ENCODE peak calls at places on chromosomes 5 and 9, in eight cellular contexts. One of them, this sample, is unnamed.

GRCh38 chr9:111807197-111807596 is 12.5 kb upstream of the SHOC1 start:
- ATAC-seq in T-helper 17 cell: no peak
- ATAC-seq in gastrocnemius medialis: no peak
- ATAC-seq in activated naive CD8-positive, alpha-beta T cell treated with anti-CD3 and anti-CD28 coated beads, Interleukin-2, amount 10 ng/mL, durations not matched to agents 7 days and 5 days: no peak
- ATAC-seq in left lung: no peak
- ATAC-seq in stimulated activated effector memory CD8-positive, alpha-beta T cell treated with anti-CD3 and anti-CD28 coated beads, Interleukin-12 subunit alpha, Interleukin-12 subunit beta, amount 100 ng/mL, for 72 hours: peak; percentile 42
- ATAC-seq in heart left ventricle: no peak
- ATAC-seq in Right ventricle myocardium inferior: no peak
- ATAC-seq in this sample: no peak

GRCh38 chr9:126834672-126835071 is 25.8 kb upstream of the ZBTB34 start:
- ATAC-seq in Right ventricle myocardium inferior: no peak
- ATAC-seq in activated naive CD8-positive, alpha-beta T cell treated with anti-CD3 and anti-CD28 coated beads, Interleukin-2, amount 10 ng/mL, durations not matched to agents 7 days and 5 days: peak; percentile 47
- ATAC-seq in gastrocnemius medialis: no peak
- ATAC-seq in stimulated activated effector memory CD8-positive, alpha-beta T cell treated with anti-CD3 and anti-CD28 coated beads, Interleukin-12 subunit alpha, Interleukin-12 subunit beta, amount 100 ng/mL, for 72 hours: no peak
- ATAC-seq in heart left ventricle: no peak
- ATAC-seq in T-helper 17 cell: no peak
- ATAC-seq in left lung: peak; percentile 74
- ATAC-seq in this sample: no peak

GRCh38 chr9:88873635-88874034 is 117.6 kb upstream of the S1PR3 start:
- ATAC-seq in heart left ventricle: peak; percentile 8
- ATAC-seq in gastrocnemius medialis: no peak
- ATAC-seq in activated naive CD8-positive, alpha-beta T cell treated with anti-CD3 and anti-CD28 coated beads, Interleukin-2, amount 10 ng/mL, durations not matched to agents 7 days and 5 days: no peak
- ATAC-seq in Right ventricle myocardium inferior: peak; percentile 3
- ATAC-seq in T-helper 17 cell: no peak
- ATAC-seq in left lung: no peak
- ATAC-seq in stimulated activated effector memory CD8-positive, alpha-beta T cell treated with anti-CD3 and anti-CD28 coated beads, Interleukin-12 subunit alpha, Interleukin-12 subunit beta, amount 100 ng/mL, for 72 hours: no peak
- ATAC-seq in this sample: no peak

GRCh38 chr5:125541085-125541484 is 794.6 kb upstream of the ZNF608 start:
- ATAC-seq in T-helper 17 cell: no peak
- ATAC-seq in Right ventricle myocardium inferior: no peak
- ATAC-seq in heart left ventricle: no peak
- ATAC-seq in gastrocnemius medialis: no peak
- ATAC-seq in stimulated activated effector memory CD8-positive, alpha-beta T cell treated with anti-CD3 and anti-CD28 coated beads, Interleukin-12 subunit alpha, Interleukin-12 subunit beta, amount 100 ng/mL, for 72 hours: no peak
- ATAC-seq in left lung: no peak
- ATAC-seq in activated naive CD8-positive, alpha-beta T cell treated with anti-CD3 and anti-CD28 coated beads, Interleukin-2, amount 10 ng/mL, durations not matched to agents 7 days and 5 days: no peak
- ATAC-seq in this sample: no peak

GRCh38 chr9:96436456-96437126 is 13.4 kb upstream of the HABP4 start:
- ATAC-seq in left lung: no peak
- ATAC-seq in gastrocnemius medialis: no peak
- ATAC-seq in T-helper 17 cell: no peak
- ATAC-seq in Right ventricle myocardium inferior: no peak
- ATAC-seq in heart left ventricle: no peak
- ATAC-seq in activated naive CD8-positive, alpha-beta T cell treated with anti-CD3 and anti-CD28 coated beads, Interleukin-2, amount 10 ng/mL, durations not matched to agents 7 days and 5 days: no peak
- ATAC-seq in stimulated activated effector memory CD8-positive, alpha-beta T cell treated with anti-CD3 and anti-CD28 coated beads, Interleukin-12 subunit alpha, Interleukin-12 subunit beta, amount 100 ng/mL, for 72 hours: peak; percentile 9
- ATAC-seq in this sample: no peak

GRCh38 chr9:35619800-35620158 is 1.6 kb upstream of the CD72 start:
- ATAC-seq in heart left ventricle: no peak
- ATAC-seq in gastrocnemius medialis: no peak
- ATAC-seq in activated naive CD8-positive, alpha-beta T cell treated with anti-CD3 and anti-CD28 coated beads, Interleukin-2, amount 10 ng/mL, durations not matched to agents 7 days and 5 days: peak; percentile 37
- ATAC-seq in T-helper 17 cell: no peak
- ATAC-seq in Right ventricle myocardium inferior: no peak
- ATAC-seq in left lung: no peak
- ATAC-seq in stimulated activated effector memory CD8-positive, alpha-beta T cell treated with anti-CD3 and anti-CD28 coated beads, Interleukin-12 subunit alpha, Interleukin-12 subunit beta, amount 100 ng/mL, for 72 hours: peak; percentile 81
- ATAC-seq in this sample: no peak

GRCh38 chr5:143304836-143305475 is 98.5 kb downstream of the NR3C1 start:
- ATAC-seq in activated naive CD8-positive, alpha-beta T cell treated with anti-CD3 and anti-CD28 coated beads, Interleukin-2, amount 10 ng/mL, durations not matched to agents 7 days and 5 days: no peak
- ATAC-seq in gastrocnemius medialis: no peak
- ATAC-seq in heart left ventricle: no peak
- ATAC-seq in Right ventricle myocardium inferior: no peak
- ATAC-seq in stimulated activated effector memory CD8-positive, alpha-beta T cell treated with anti-CD3 and anti-CD28 coated beads, Interleukin-12 subunit alpha, Interleukin-12 subunit beta, amount 100 ng/mL, for 72 hours: no peak
- ATAC-seq in left lung: no peak
- ATAC-seq in T-helper 17 cell: no peak
- ATAC-seq in this sample: no peak

GRCh38 chr9:82797539-82797938 is 265.4 kb downstream of the RASEF start:
- ATAC-seq in Right ventricle myocardium inferior: peak; percentile 60
- ATAC-seq in heart left ventricle: peak; percentile 72
- ATAC-seq in left lung: no peak
- ATAC-seq in activated naive CD8-positive, alpha-beta T cell treated with anti-CD3 and anti-CD28 coated beads, Interleukin-2, amount 10 ng/mL, durations not matched to agents 7 days and 5 days: no peak
- ATAC-seq in T-helper 17 cell: no peak
- ATAC-seq in gastrocnemius medialis: no peak
- ATAC-seq in stimulated activated effector memory CD8-positive, alpha-beta T cell treated with anti-CD3 and anti-CD28 coated beads, Interleukin-12 subunit alpha, Interleukin-12 subunit beta, amount 100 ng/mL, for 72 hours: no peak
- ATAC-seq in this sample: no peak

GRCh38 chr5:170161069-170161468 is 55.4 kb downstream of the FOXI1 start:
- ATAC-seq in stimulated activated effector memory CD8-positive, alpha-beta T cell treated with anti-CD3 and anti-CD28 coated beads, Interleukin-12 subunit alpha, Interleukin-12 subunit beta, amount 100 ng/mL, for 72 hours: no peak
- ATAC-seq in Right ventricle myocardium inferior: no peak
- ATAC-seq in T-helper 17 cell: no peak
- ATAC-seq in left lung: no peak
- ATAC-seq in heart left ventricle: no peak
- ATAC-seq in gastrocnemius medialis: no peak
- ATAC-seq in activated naive CD8-positive, alpha-beta T cell treated with anti-CD3 and anti-CD28 coated beads, Interleukin-2, amount 10 ng/mL, durations not matched to agents 7 days and 5 days: no peak
- ATAC-seq in this sample: no peak

GRCh38 chr5:78627175-78627574 is 21.4 kb downstream of the LHFPL2 start:
- ATAC-seq in heart left ventricle: no peak
- ATAC-seq in stimulated activated effector memory CD8-positive, alpha-beta T cell treated with anti-CD3 and anti-CD28 coated beads, Interleukin-12 subunit alpha, Interleukin-12 subunit beta, amount 100 ng/mL, for 72 hours: no peak
- ATAC-seq in T-helper 17 cell: no peak
- ATAC-seq in gastrocnemius medialis: no peak
- ATAC-seq in left lung: peak; percentile 9
- ATAC-seq in Right ventricle myocardium inferior: no peak
- ATAC-seq in activated naive CD8-positive, alpha-beta T cell treated with anti-CD3 and anti-CD28 coated beads, Interleukin-2, amount 10 ng/mL, durations not matched to agents 7 days and 5 days: no peak
- ATAC-seq in this sample: no peak

GRCh38 chr9:71941998-71942567 is 30.6 kb downstream of the C9orf85 start:
- ATAC-seq in heart left ventricle: no peak
- ATAC-seq in T-helper 17 cell: no peak
- ATAC-seq in Right ventricle myocardium inferior: no peak
- ATAC-seq in gastrocnemius medialis: peak; percentile 91
- ATAC-seq in stimulated activated effector memory CD8-positive, alpha-beta T cell treated with anti-CD3 and anti-CD28 coated beads, Interleukin-12 subunit alpha, Interleukin-12 subunit beta, amount 100 ng/mL, for 72 hours: no peak
- ATAC-seq in left lung: no peak
- ATAC-seq in activated naive CD8-positive, alpha-beta T cell treated with anti-CD3 and anti-CD28 coated beads, Interleukin-2, amount 10 ng/mL, durations not matched to agents 7 days and 5 days: no peak
- ATAC-seq in this sample: no peak

GRCh38 chr5:173963867-173964429 is 25.0 kb upstream of the C5orf47 start:
- ATAC-seq in Right ventricle myocardium inferior: no peak
- ATAC-seq in T-helper 17 cell: peak; percentile 78
- ATAC-seq in stimulated activated effector memory CD8-positive, alpha-beta T cell treated with anti-CD3 and anti-CD28 coated beads, Interleukin-12 subunit alpha, Interleukin-12 subunit beta, amount 100 ng/mL, for 72 hours: no peak
- ATAC-seq in activated naive CD8-positive, alpha-beta T cell treated with anti-CD3 and anti-CD28 coated beads, Interleukin-2, amount 10 ng/mL, durations not matched to agents 7 days and 5 days: no peak
- ATAC-seq in left lung: peak; percentile 69
- ATAC-seq in heart left ventricle: peak; percentile 23
- ATAC-seq in gastrocnemius medialis: no peak
- ATAC-seq in this sample: no peak

GRCh38 chr9:18786936-18787658 is 245.9 kb downstream of the SAXO1 start:
- ATAC-seq in gastrocnemius medialis: no peak
- ATAC-seq in activated naive CD8-positive, alpha-beta T cell treated with anti-CD3 and anti-CD28 coated beads, Interleukin-2, amount 10 ng/mL, durations not matched to agents 7 days and 5 days: no peak
- ATAC-seq in left lung: peak; percentile 35
- ATAC-seq in heart left ventricle: peak; percentile 49
- ATAC-seq in Right ventricle myocardium inferior: no peak
- ATAC-seq in T-helper 17 cell: no peak
- ATAC-seq in stimulated activated effector memory CD8-positive, alpha-beta T cell treated with anti-CD3 and anti-CD28 coated beads, Interleukin-12 subunit alpha, Interleukin-12 subunit beta, amount 100 ng/mL, for 72 hours: no peak
- ATAC-seq in this sample: no peak

GRCh38 chr5:77369566-77369965 is 122.5 kb downstream of the WDR41 start:
- ATAC-seq in T-helper 17 cell: no peak
- ATAC-seq in heart left ventricle: no peak
- ATAC-seq in stimulated activated effector memory CD8-positive, alpha-beta T cell treated with anti-CD3 and anti-CD28 coated beads, Interleukin-12 subunit alpha, Interleukin-12 subunit beta, amount 100 ng/mL, for 72 hours: no peak
- ATAC-seq in left lung: peak; percentile 61
- ATAC-seq in gastrocnemius medialis: no peak
- ATAC-seq in activated naive CD8-positive, alpha-beta T cell treated with anti-CD3 and anti-CD28 coated beads, Interleukin-2, amount 10 ng/mL, durations not matched to agents 7 days and 5 days: no peak
- ATAC-seq in Right ventricle myocardium inferior: no peak
- ATAC-seq in this sample: no peak

GRCh38 chr9:33867747-33868429 is 50.9 kb downstream of the UBE2R2 start:
- ATAC-seq in T-helper 17 cell: no peak
- ATAC-seq in stimulated activated effector memory CD8-positive, alpha-beta T cell treated with anti-CD3 and anti-CD28 coated beads, Interleukin-12 subunit alpha, Interleukin-12 subunit beta, amount 100 ng/mL, for 72 hours: no peak
- ATAC-seq in gastrocnemius medialis: peak; percentile 56
- ATAC-seq in Right ventricle myocardium inferior: peak; percentile 88
- ATAC-seq in activated naive CD8-positive, alpha-beta T cell treated with anti-CD3 and anti-CD28 coated beads, Interleukin-2, amount 10 ng/mL, durations not matched to agents 7 days and 5 days: no peak
- ATAC-seq in left lung: peak; percentile 55
- ATAC-seq in heart left ventricle: peak; percentile 89
- ATAC-seq in this sample: peak; percentile 84

GRCh38 chr9:128894764-128895163 is 12.8 kb downstream of the LRRC8A start:
- ATAC-seq in T-helper 17 cell: no peak
- ATAC-seq in activated naive CD8-positive, alpha-beta T cell treated with anti-CD3 and anti-CD28 coated beads, Interleukin-2, amount 10 ng/mL, durations not matched to agents 7 days and 5 days: no peak
- ATAC-seq in Right ventricle myocardium inferior: no peak
- ATAC-seq in heart left ventricle: no peak
- ATAC-seq in gastrocnemius medialis: no peak
- ATAC-seq in stimulated activated effector memory CD8-positive, alpha-beta T cell treated with anti-CD3 and anti-CD28 coated beads, Interleukin-12 subunit alpha, Interleukin-12 subunit beta, amount 100 ng/mL, for 72 hours: peak; percentile 48
- ATAC-seq in left lung: no peak
- ATAC-seq in this sample: no peak

GRCh38 chr9:6188906-6189305 is 26.7 kb upstream of the IL33 start:
- ATAC-seq in stimulated activated effector memory CD8-positive, alpha-beta T cell treated with anti-CD3 and anti-CD28 coated beads, Interleukin-12 subunit alpha, Interleukin-12 subunit beta, amount 100 ng/mL, for 72 hours: no peak
- ATAC-seq in left lung: no peak
- ATAC-seq in heart left ventricle: no peak
- ATAC-seq in activated naive CD8-positive, alpha-beta T cell treated with anti-CD3 and anti-CD28 coated beads, Interleukin-2, amount 10 ng/mL, durations not matched to agents 7 days and 5 days: no peak
- ATAC-seq in gastrocnemius medialis: no peak
- ATAC-seq in Right ventricle myocardium inferior: no peak
- ATAC-seq in T-helper 17 cell: no peak
- ATAC-seq in this sample: no peak

GRCh38 chr5:97297063-97297715 is 114.1 kb upstream of the RIOK2 start:
- ATAC-seq in T-helper 17 cell: no peak
- ATAC-seq in Right ventricle myocardium inferior: no peak
- ATAC-seq in left lung: peak; percentile 85
- ATAC-seq in activated naive CD8-positive, alpha-beta T cell treated with anti-CD3 and anti-CD28 coated beads, Interleukin-2, amount 10 ng/mL, durations not matched to agents 7 days and 5 days: peak; percentile 58
- ATAC-seq in heart left ventricle: peak; percentile 49
- ATAC-seq in stimulated activated effector memory CD8-positive, alpha-beta T cell treated with anti-CD3 and anti-CD28 coated beads, Interleukin-12 subunit alpha, Interleukin-12 subunit beta, amount 100 ng/mL, for 72 hours: no peak
- ATAC-seq in gastrocnemius medialis: no peak
- ATAC-seq in this sample: peak; percentile 41